ENCODE peak calls at places on chromosomes 11 and 22, in eight cellular contexts. F is mammary epithelial cell; M is Ammon's horn; R is non-pigmented ciliary epithelial cell; I is IMR-90; T is activated gamma-delta T cell treated with anti-CD3 and anti-CD28 coated beads, Interleukin-2, amount 50 U/mL, for 16 hours; J is HTR-8/SVneo; W is left lung. D is an unnamed sample.

GRCh38 chr11:86046111-86046510 is 22.8 kb downstream of the PICALM start:
- DNase-seq in F (peak), M (no peak), R (no peak), I (no peak), T (no peak), J (no peak), W (no peak), D (peak)

GRCh38 chr11:6546735-6547134 is 49.7 kb downstream of the DNHD1 start:
- DNase-seq in F (no peak), M (no peak), R (no peak), I (no peak), T (no peak), J (no peak), W (no peak), D (no peak)

GRCh38 chr22:30202531-30203006 is 44.0 kb downstream of the LIF start:
- DNase-seq in F (no peak), M (no peak), R (no peak), I (peak), T (no peak), J (no peak), W (no peak), D (no peak)

GRCh38 chr22:46390652-46391301 is 55.3 kb downstream of the TRMU start:
- DNase-seq in F (peak), M (peak), R (no peak), I (peak), T (no peak), J (no peak), W (peak), D (peak)

GRCh38 chr11:81220166-81220895 is 1513.3 kb downstream of the FAM181B start:
- DNase-seq in F (no peak), M (no peak), R (no peak), I (no peak), T (no peak), J (no peak), W (no peak), D (no peak)

GRCh38 chr11:1345752-1346513 is 36.5 kb upstream of the TOLLIP start:
- DNase-seq in F (no peak), M (no peak), R (no peak), I (no peak), T (no peak), J (no peak), W (no peak), D (no peak)

GRCh38 chr11:80700386-80700785 is 1259.6 kb upstream of the TENM4 start:
- DNase-seq in F (no peak), M (no peak), R (no peak), I (no peak), T (no peak), J (no peak), W (no peak), D (no peak)

GRCh38 chr11:109267293-109268095 is 154.5 kb upstream of the C11orf87 start:
- DNase-seq in F (peak), M (no peak), R (no peak), I (no peak), T (no peak), J (no peak), W (no peak), D (no peak)

GRCh38 chr11:70915158-70915795 is 337.1 kb downstream of the SHANK2 start:
- DNase-seq in F (no peak), M (peak), R (no peak), I (no peak), T (no peak), J (no peak), W (no peak), D (no peak)

GRCh38 chr11:132318421-132319157 is 948.2 kb downstream of the NTM start:
- DNase-seq in F (peak), M (no peak), R (peak), I (peak), T (no peak), J (no peak), W (no peak), D (no peak)

GRCh38 chr11:79121351-79121750 is 319.5 kb downstream of the TENM4 start:
- DNase-seq in F (no peak), M (peak), R (no peak), I (peak), T (no peak), J (no peak), W (no peak), D (no peak)

GRCh38 chr11:69292221-69292648 is 1.7 kb upstream of the MYEOV start:
- DNase-seq in F (no peak), M (no peak), R (no peak), I (no peak), T (peak), J (no peak), W (peak), D (no peak)

GRCh38 chr11:10526974-10527918 is 13.7 kb downstream of the RNF141 start:
- DNase-seq in F (peak), M (peak), R (no peak), I (peak), T (no peak), J (no peak), W (no peak), D (no peak)

GRCh38 chr11:94656968-94657367 is 89.8 kb downstream of the PIWIL4 start:
- DNase-seq in F (no peak), M (no peak), R (no peak), I (no peak), T (no peak), J (no peak), W (no peak), D (no peak)

GRCh38 chr11:118370774-118371173 is 11.4 kb downstream of the UBE4A start:
- DNase-seq in F (no peak), M (no peak), R (no peak), I (no peak), T (no peak), J (no peak), W (no peak), D (no peak)

GRCh38 chr22:27850000-27850465 is 48.5 kb upstream of the MN1 start:
- DNase-seq in F (no peak), M (no peak), R (no peak), I (no peak), T (no peak), J (no peak), W (no peak), D (no peak)

GRCh38 chr22:37105154-37105553 is 4.4 kb downstream of the TMPRSS6 start:
- DNase-seq in F (no peak), M (no peak), R (no peak), I (no peak), T (no peak), J (peak), W (no peak), D (no peak)

GRCh38 chr11:72353861-72354260 is 80.5 kb downstream of the CLPB start:
- DNase-seq in F (no peak), M (no peak), R (no peak), I (peak), T (no peak), J (no peak), W (no peak), D (peak)

GRCh38 chr22:36910461-36910860 is 3.0 kb upstream of the CSF2RB start:
- DNase-seq in F (no peak), M (no peak), R (no peak), I (no peak), T (no peak), J (no peak), W (no peak), D (no peak)

GRCh38 chr11:63906585-63906984 is 10.4 kb downstream of the RCOR2 start:
- DNase-seq in F (no peak), M (no peak), R (no peak), I (peak), T (no peak), J (no peak), W (no peak), D (no peak)

GRCh38 chr11:69880803-69881445 is 61.7 kb upstream of the FGF3 start:
- DNase-seq in F (no peak), M (no peak), R (no peak), I (no peak), T (no peak), J (no peak), W (peak), D (no peak)

GRCh38 chr22:19082101-19082500 is 40.1 kb downstream of the DGCR2 start:
- DNase-seq in F (no peak), M (no peak), R (no peak), I (no peak), T (no peak), J (no peak), W (no peak), D (no peak)

GRCh38 chr11:78886616-78887015 is 312.0 kb upstream of the NARS2 start:
- DNase-seq in F (peak), M (no peak), R (peak), I (peak), T (no peak), J (no peak), W (no peak), D (no peak)

GRCh38 chr11:9573775-9574555 is 495 bp downstream of the WEE1 start:
- DNase-seq in F (no peak), M (no peak), R (no peak), I (no peak), T (peak), J (no peak), W (peak), D (no peak)

GRCh38 chr11:130340671-130341319 is 26.1 kb upstream of the ZBTB44 start:
- DNase-seq in F (no peak), M (no peak), R (no peak), I (peak), T (no peak), J (no peak), W (no peak), D (no peak)

GRCh38 chr11:129315781-129316579 is 59.7 kb upstream of the BARX2 start:
- DNase-seq in F (peak), M (no peak), R (no peak), I (no peak), T (no peak), J (no peak), W (no peak), D (no peak)

GRCh38 chr11:33701831-33702230 is 1.2 kb upstream of the C11orf91 start:
- DNase-seq in F (peak), M (peak), R (peak), I (peak), T (no peak), J (no peak), W (no peak), D (peak)

GRCh38 chr22:49930596-49931412 is 12.4 kb downstream of the CRELD2 start:
- DNase-seq in F (peak), M (peak), R (no peak), I (peak), T (no peak), J (peak), W (no peak), D (peak)

GRCh38 chr22:29267462-29267857 is 321 bp downstream of the RHBDD3 start:
- DNase-seq in F (peak), M (no peak), R (no peak), I (no peak), T (no peak), J (no peak), W (no peak), D (no peak)

GRCh38 chr11:46247664-46248063 is 29.8 kb upstream of the CREB3L1 start:
- DNase-seq in F (peak), M (no peak), R (no peak), I (peak), T (no peak), J (peak), W (no peak), D (peak)